ENCODE peak calls at places on chromosomes 1 and 21, in ten cellular contexts. K, F, O, V, R, N, C, A, J and M are unnamed samples.

GRCh38 chr1:58290685-58291372 is 255.7 kb downstream of the OMA1 start:
- DNase-seq in O (peak; percentile 16), J (no peak), C (no peak), F (no peak), R (peak; percentile 2), A (no peak), N (peak; percentile 7), K (no peak), V (peak; percentile 81), M (no peak)

GRCh38 chr1:7808253-7808844 is 24.3 kb downstream of the PER3 start:
- DNase-seq in R (peak; percentile 68), V (peak; percentile 38), O (no peak), K (no peak), N (no peak), A (no peak), C (peak; percentile 44), J (no peak), F (no peak), M (no peak)

GRCh38 chr1:169795687-169796086 is 980 bp upstream of the METTL18 start:
- DNase-seq in O (peak; percentile 1), A (no peak), R (peak; percentile 22), N (no peak), J (no peak), V (peak; percentile 30), K (no peak), C (no peak), F (no peak), M (no peak)

GRCh38 chr21:21750124-21750825 is 752.1 kb downstream of the NCAM2 start:
- DNase-seq in J (no peak), N (no peak), V (no peak), A (no peak), F (no peak), O (no peak), C (no peak), K (no peak), R (no peak), M (no peak)

GRCh38 chr1:218642033-218642954 is 297.2 kb downstream of the TGFB2 start:
- DNase-seq in N (no peak), R (peak; percentile 59), K (no peak), J (no peak), V (no peak), O (no peak), C (no peak), A (no peak), F (no peak), M (no peak)

GRCh38 chr1:226444901-226445300 is 37.0 kb upstream of the PARP1 start:
- DNase-seq in V (no peak), J (peak; percentile 82), C (no peak), A (no peak), N (no peak), O (no peak), K (no peak), R (no peak), F (peak; percentile 70), M (peak; percentile 24)

GRCh38 chr1:21381354-21381753 is 58.6 kb upstream of the NBPF3 start:
- DNase-seq in R (no peak), K (no peak), F (no peak), V (no peak), J (no peak), A (no peak), C (no peak), N (no peak), O (no peak), M (no peak)

GRCh38 chr21:31917108-31917507 is 44.3 kb downstream of the HUNK start:
- DNase-seq in F (no peak), J (no peak), A (no peak), O (no peak), C (no peak), N (no peak), K (no peak), V (no peak), R (no peak), M (no peak)

GRCh38 chr1:11543796-11544195 is 64.8 kb downstream of the DISP3 start:
- DNase-seq in R (no peak), C (no peak), A (no peak), O (no peak), J (no peak), K (no peak), N (no peak), F (no peak), V (no peak), M (no peak)

GRCh38 chr1:240946926-240947325 is 335.0 kb upstream of the GREM2 start:
- DNase-seq in K (no peak), V (peak; percentile 56), J (no peak), A (no peak), R (peak; percentile 69), F (no peak), O (no peak), C (peak; percentile 46), N (peak; percentile 4), M (peak; percentile 61)

GRCh38 chr1:150836129-150836773 is 28.2 kb upstream of the CTSK start:
- DNase-seq in C (no peak), J (no peak), A (no peak), N (no peak), V (no peak), F (peak; percentile 33), O (no peak), R (no peak), K (no peak), M (peak; percentile 26)

GRCh38 chr1:30757976-30758688 is 558 bp upstream of the LAPTM5 start:
- DNase-seq in N (no peak), V (no peak), K (no peak), J (no peak), A (no peak), O (no peak), R (no peak), F (no peak), C (no peak), M (no peak)

GRCh38 chr1:209323743-209324142 is 259.8 kb upstream of the CAMK1G start:
- DNase-seq in J (no peak), F (no peak), N (no peak), C (no peak), R (peak; percentile 14), K (no peak), O (no peak), V (no peak), A (no peak), M (no peak)

GRCh38 chr1:200028586-200029034 is 1.1 kb downstream of the NR5A2 start:
- DNase-seq in C (no peak), N (no peak), K (no peak), A (no peak), F (no peak), V (peak; percentile 44), R (no peak), O (no peak), J (no peak), M (peak; percentile 40)

GRCh38 chr1:209875510-209875909 is 47.7 kb downstream of the UTP25 start:
- DNase-seq in C (peak; percentile 52), J (no peak), R (peak; percentile 85), V (peak; percentile 68), N (peak; percentile 95), A (no peak), K (no peak), O (peak; percentile 72), F (no peak), M (no peak)

GRCh38 chr21:36092676-36093075 is 22.9 kb downstream of the CBR1 start:
- DNase-seq in J (no peak), N (no peak), K (no peak), A (no peak), F (no peak), O (no peak), C (no peak), V (no peak), R (no peak), M (no peak)